ENCODE peak calls at places on chromosomes 6 and 20, in six cellular contexts. T, E, S, L, D and Y are unnamed samples.

GRCh38 chr6:100088009-100088408 is 94.0 kb upstream of the MCHR2 start:
- DNase-seq in T (peak), S (peak), L (no peak), E (no peak), D (no peak), Y (no peak)

GRCh38 chr6:39778581-39779270 is 13.4 kb upstream of the DAAM2 start:
- DNase-seq in E (no peak), L (no peak), T (peak), S (no peak), D (no peak), Y (no peak)

GRCh38 chr6:75568965-75569364 is 32.7 kb upstream of the SENP6 start:
- DNase-seq in S (no peak), E (no peak), D (no peak), L (no peak), T (no peak), Y (no peak)

GRCh38 chr6:31734703-31735500 is 1.4 kb downstream of the CLIC1 start:
- DNase-seq in E (peak), S (peak), L (no peak), T (peak), D (peak), Y (no peak)

GRCh38 chr6:145630598-145630997 is 104.7 kb downstream of the EPM2A start:
- DNase-seq in S (no peak), D (no peak), L (no peak), E (no peak), T (no peak), Y (no peak)

GRCh38 chr20:4962257-4962855 is 39.0 kb downstream of the SLC23A2 start:
- DNase-seq in D (no peak), L (no peak), S (no peak), T (no peak), E (no peak), Y (no peak)

GRCh38 chr6:72464791-72465691 is 156.8 kb upstream of the KCNQ5 start:
- DNase-seq in S (peak), T (peak), E (no peak), L (no peak), D (no peak), Y (no peak)

GRCh38 chr6:37822851-37823682 is 3.5 kb downstream of the ZFAND3 start:
- DNase-seq in S (peak), D (no peak), L (no peak), E (no peak), T (peak), Y (peak)

GRCh38 chr6:88573971-88574370 is 389.4 kb downstream of the RNGTT start:
- DNase-seq in D (no peak), L (no peak), T (no peak), S (no peak), E (no peak), Y (no peak)

GRCh38 chr6:50816115-50816675 is 2.5 kb upstream of the TFAP2B start:
- DNase-seq in E (peak), L (peak), T (peak), D (peak), S (peak), Y (peak)

GRCh38 chr6:97665410-97665809 is 382.4 kb upstream of the MMS22L start:
- DNase-seq in D (no peak), E (peak), S (no peak), T (no peak), L (no peak), Y (no peak)

GRCh38 chr20:49677777-49678758 is 35.6 kb downstream of the B4GALT5 start:
- DNase-seq in L (no peak), E (no peak), T (no peak), D (no peak), S (no peak), Y (no peak)
- H3K4me3 ChIP-seq in L (no peak), E (no peak), T (no peak), D (no peak), S (no peak), Y (peak)

GRCh38 chr6:36362551-36363389 is 24.7 kb downstream of the ETV7 start:
- DNase-seq in D (no peak), S (no peak), T (no peak), E (no peak), L (no peak), Y (no peak)

GRCh38 chr6:36361071-36361470 is 24.4 kb upstream of the BNIP5 start:
- DNase-seq in L (no peak), S (no peak), D (no peak), T (no peak), E (no peak), Y (no peak)

GRCh38 chr6:36357872-36358234 is 21.2 kb upstream of the BNIP5 start:
- DNase-seq in L (no peak), S (no peak), D (no peak), T (no peak), E (no peak), Y (no peak)

GRCh38 chr6:36358235-36358915 is 21.7 kb upstream of the BNIP5 start:
- DNase-seq in T (peak), L (no peak), E (no peak), D (no peak), S (no peak), Y (no peak)

GRCh38 chr6:36360241-36361054 is 23.8 kb upstream of the BNIP5 start:
- DNase-seq in T (peak), D (peak), L (peak), E (peak), S (peak), Y (no peak)
- H3K4me3 ChIP-seq in T (no peak), D (no peak), L (no peak), E (no peak), S (no peak), Y (no peak)

GRCh38 chr6:8906699-8907098 is 471.4 kb upstream of the SLC35B3 start:
- DNase-seq in E (no peak), L (no peak), S (no peak), D (no peak), T (no peak), Y (no peak)

GRCh38 chr6:8904754-8905153 is 469.4 kb upstream of the SLC35B3 start:
- DNase-seq in S (no peak), D (no peak), T (no peak), L (no peak), E (peak), Y (no peak)

GRCh38 chr6:8908638-8909037 is 473.3 kb upstream of the SLC35B3 start:
- DNase-seq in E (no peak), D (no peak), T (no peak), L (no peak), S (no peak), Y (no peak)

GRCh38 chr6:8905647-8906231 is 470.4 kb upstream of the SLC35B3 start:
- DNase-seq in D (no peak), E (no peak), T (no peak), S (no peak), L (no peak), Y (peak)
- H3K4me3 ChIP-seq in D (no peak), E (no peak), T (no peak), S (no peak), L (no peak), Y (peak)

GRCh38 chr6:41371992-41372525 is 36.7 kb downstream of the NCR2 start:
- DNase-seq in L (no peak), D (no peak), E (peak), S (no peak), T (peak), Y (no peak)

GRCh38 chr6:41372526-41373366 is 37.3 kb downstream of the NCR2 start:
- DNase-seq in D (no peak), L (peak), E (peak), S (no peak), T (no peak), Y (no peak)

GRCh38 chr6:41373919-41374617 is 38.7 kb downstream of the NCR2 start:
- DNase-seq in T (no peak), L (peak), D (no peak), E (peak), S (no peak), Y (no peak)

GRCh38 chr6:41374618-41375590 is 39.5 kb downstream of the NCR2 start:
- DNase-seq in S (no peak), E (peak), T (no peak), L (peak), D (no peak), Y (no peak)

GRCh38 chr6:41373367-41373918 is 38.0 kb downstream of the NCR2 start:
- DNase-seq in T (no peak), S (no peak), E (peak), D (no peak), L (peak), Y (no peak)
- H3K4me3 ChIP-seq in T (no peak), S (no peak), E (peak), D (peak), L (peak), Y (no peak)

GRCh38 chr6:110399219-110400071 is 15.9 kb downstream of the DDO start:
- DNase-seq in L (no peak), S (no peak), E (peak), T (no peak), D (no peak), Y (no peak)

GRCh38 chr6:110398778-110399177 is 16.6 kb downstream of the DDO start:
- DNase-seq in S (peak), E (no peak), D (no peak), T (peak), L (no peak), Y (no peak)

GRCh38 chr6:110404602-110405001 is 10.8 kb downstream of the DDO start:
- DNase-seq in S (no peak), T (peak), D (no peak), L (no peak), E (no peak), Y (no peak)

GRCh38 chr6:110401585-110402176 is 13.7 kb downstream of the DDO start:
- DNase-seq in L (no peak), E (no peak), D (no peak), T (no peak), S (no peak), Y (no peak)

GRCh38 chr6:110400208-110400607 is 15.2 kb downstream of the DDO start:
- DNase-seq in E (peak), S (no peak), D (no peak), T (no peak), L (no peak), Y (no peak)
- H3K4me3 ChIP-seq in E (no peak), S (no peak), D (peak), T (peak), L (peak), Y (no peak)

DNA sequence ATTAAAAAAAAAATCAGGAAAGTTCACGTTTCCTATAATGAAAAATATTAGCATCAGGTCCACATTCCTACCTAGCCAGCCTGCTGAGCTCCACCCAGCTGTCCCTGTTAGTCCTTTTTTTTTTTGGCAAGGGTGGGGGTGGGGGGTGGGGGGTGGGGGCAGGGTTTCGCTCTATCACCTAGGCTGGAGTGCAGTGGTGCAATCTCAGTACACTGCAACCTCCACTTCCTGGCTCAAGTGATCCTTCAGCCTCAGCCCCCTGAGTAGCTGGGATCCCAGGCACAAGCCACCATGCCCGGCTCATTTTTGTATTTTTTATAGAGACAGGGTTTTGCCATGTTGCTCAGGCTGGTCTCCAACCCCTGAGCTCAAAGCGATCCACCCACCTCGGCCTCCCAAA is 7.5 kb upstream of the SLC2A10 start:
- DNase-seq in T (no peak), D (no peak), L (no peak), E (no peak), S (no peak), Y (no peak)
- H3K4me3 ChIP-seq in T (no peak), D (no peak), L (no peak), E (no peak), S (no peak), Y (no peak)

GRCh38 chr6:46279874-46280273 is 109.1 kb upstream of the ENPP5 start:
- DNase-seq in E (no peak), T (no peak), D (no peak), L (no peak), S (no peak), Y (no peak)
- H3K4me3 ChIP-seq in E (no peak), T (no peak), D (no peak), L (no peak), S (no peak), Y (no peak)

DNA sequence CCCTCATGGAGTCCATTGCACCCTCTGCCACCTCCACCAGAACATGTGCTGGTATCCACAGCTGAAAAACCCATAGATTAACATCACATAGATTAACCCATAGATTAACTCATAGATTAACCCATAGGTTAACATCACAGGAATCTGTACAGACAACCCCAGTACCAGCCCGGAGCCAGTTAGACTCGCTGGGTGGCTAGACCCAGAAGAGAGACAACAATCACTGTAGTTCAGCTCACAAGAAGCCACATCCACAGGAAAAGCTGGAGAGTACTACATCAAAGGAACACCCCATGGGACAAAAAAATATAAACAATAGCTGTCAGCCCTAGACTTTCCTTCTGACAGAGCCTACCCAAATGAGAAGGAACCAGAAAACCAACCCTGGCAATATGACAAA is 25.1 kb downstream of the SERPINB9 start:
- DNase-seq in T (no peak), E (no peak), D (no peak), S (no peak), L (no peak), Y (no peak)
- H3K4me3 ChIP-seq in T (no peak), E (no peak), D (no peak), S (no peak), L (no peak), Y (no peak)